ENCODE peak calls at places on chromosomes 11 and 22, in seven cellular contexts. One of them, this sample, is unnamed.

GRCh38 chr11:67456068-67456705 is 1.0 kb downstream of the CABP4 start:
- DNase-seq in HCT116: no peak
- DNase-seq in SK-N-SH: no peak
- DNase-seq in GM12878: no peak
- DNase-seq in HepG2: no peak
- DNase-seq in H1: no peak
- DNase-seq in K562: no peak
- DNase-seq in this sample: no peak

GRCh38 chr11:2511421-2512369 is 66.9 kb downstream of the KCNQ1 start:
- DNase-seq in HCT116: no peak
- DNase-seq in SK-N-SH: peak; percentile 34
- DNase-seq in GM12878: no peak
- DNase-seq in HepG2: no peak
- DNase-seq in H1: no peak
- DNase-seq in K562: peak; percentile 5
- DNase-seq in this sample: no peak

GRCh38 chr22:49734882-49735281 is 92.8 kb downstream of the BRD1 start:
- DNase-seq in HCT116: no peak
- DNase-seq in SK-N-SH: peak; percentile 15
- DNase-seq in GM12878: no peak
- DNase-seq in HepG2: no peak
- DNase-seq in H1: no peak
- DNase-seq in K562: no peak
- DNase-seq in this sample: no peak

GRCh38 chr22:46862418-46863324 is 100.2 kb downstream of the TBC1D22A start:
- DNase-seq in HCT116: no peak
- DNase-seq in SK-N-SH: no peak
- DNase-seq in GM12878: peak; percentile 7
- DNase-seq in HepG2: no peak
- DNase-seq in H1: no peak
- DNase-seq in K562: no peak
- DNase-seq in this sample: no peak

GRCh38 chr22:26174280-26174679 is 5.0 kb downstream of the SEZ6L start:
- DNase-seq in HCT116: no peak
- DNase-seq in SK-N-SH: peak; percentile 42
- DNase-seq in GM12878: no peak
- DNase-seq in HepG2: peak; percentile 23
- DNase-seq in H1: peak; percentile 55
- DNase-seq in K562: no peak
- DNase-seq in this sample: peak; percentile 18

GRCh38 chr22:32631507-32632245 is 157.1 kb downstream of the FBXO7 start:
- DNase-seq in HCT116: no peak
- DNase-seq in SK-N-SH: no peak
- DNase-seq in GM12878: no peak
- DNase-seq in HepG2: no peak
- DNase-seq in H1: no peak
- DNase-seq in K562: no peak
- DNase-seq in this sample: no peak

GRCh38 chr22:41526802-41527799 is 17.2 kb downstream of the POLR3H start:
- DNase-seq in HCT116: no peak
- DNase-seq in SK-N-SH: peak; percentile 64
- DNase-seq in GM12878: no peak
- DNase-seq in HepG2: no peak
- DNase-seq in H1: peak; percentile 90
- DNase-seq in K562: peak; percentile 76
- DNase-seq in this sample: peak; percentile 58

GRCh38 chr11:134984421-134984820 is 572.4 kb upstream of the B3GAT1 start:
- DNase-seq in HCT116: no peak
- DNase-seq in SK-N-SH: no peak
- DNase-seq in GM12878: no peak
- DNase-seq in HepG2: no peak
- DNase-seq in H1: peak; percentile 17
- DNase-seq in K562: no peak
- DNase-seq in this sample: no peak

GRCh38 chr11:115912484-115912945 is 408.3 kb upstream of the CADM1 start:
- DNase-seq in HCT116: no peak
- DNase-seq in SK-N-SH: no peak
- DNase-seq in GM12878: no peak
- DNase-seq in HepG2: no peak
- DNase-seq in H1: no peak
- DNase-seq in K562: no peak
- DNase-seq in this sample: peak; percentile 66

GRCh38 chr22:24421428-24421931 is 5.9 kb upstream of the ADORA2A start:
- DNase-seq in HCT116: peak; percentile 12
- DNase-seq in SK-N-SH: peak; percentile 56
- DNase-seq in GM12878: no peak
- DNase-seq in HepG2: peak; percentile 73
- DNase-seq in H1: peak; percentile 84
- DNase-seq in K562: peak; percentile 44
- DNase-seq in this sample: peak; percentile 34

GRCh38 chr11:35814720-35815305 is 129.0 kb upstream of the LDLRAD3 start:
- DNase-seq in HCT116: no peak
- DNase-seq in SK-N-SH: no peak
- DNase-seq in GM12878: no peak
- DNase-seq in HepG2: no peak
- DNase-seq in H1: no peak
- DNase-seq in K562: no peak
- DNase-seq in this sample: no peak

GRCh38 chr22:24142831-24143230 is 38.5 kb upstream of the SUSD2 start:
- DNase-seq in HCT116: no peak
- DNase-seq in SK-N-SH: no peak
- DNase-seq in GM12878: no peak
- DNase-seq in HepG2: no peak
- DNase-seq in H1: no peak
- DNase-seq in K562: no peak
- DNase-seq in this sample: no peak

GRCh38 chr22:50576070-50576469 is 2.2 kb downstream of the CPT1B start:
- DNase-seq in HCT116: peak; percentile 52
- DNase-seq in SK-N-SH: peak; percentile 64
- DNase-seq in GM12878: no peak
- DNase-seq in HepG2: peak; percentile 81
- DNase-seq in H1: no peak
- DNase-seq in K562: peak; percentile 39
- DNase-seq in this sample: no peak

GRCh38 chr11:55895216-55895615 is 12.1 kb downstream of the TRIM51 start:
- DNase-seq in HCT116: no peak
- DNase-seq in SK-N-SH: peak; percentile 4
- DNase-seq in GM12878: no peak
- DNase-seq in HepG2: no peak
- DNase-seq in H1: peak; percentile 49
- DNase-seq in K562: no peak
- DNase-seq in this sample: no peak

GRCh38 chr22:40817737-40818136 is 1.4 kb downstream of the SLC25A17 start:
- DNase-seq in HCT116: no peak
- DNase-seq in SK-N-SH: no peak
- DNase-seq in GM12878: peak; percentile 25
- DNase-seq in HepG2: no peak
- DNase-seq in H1: no peak
- DNase-seq in K562: no peak
- DNase-seq in this sample: no peak

GRCh38 chr11:76206327-76207081 is at the start of gene WNT11:
- DNase-seq in HCT116: no peak
- DNase-seq in SK-N-SH: peak; percentile 84
- DNase-seq in GM12878: no peak
- DNase-seq in HepG2: no peak
- DNase-seq in H1: peak; percentile 67
- DNase-seq in K562: peak; percentile 88
- DNase-seq in this sample: peak; percentile 72

GRCh38 chr22:42433754-42434153 is 1.6 kb upstream of the NFAM1 start:
- DNase-seq in HCT116: no peak
- DNase-seq in SK-N-SH: no peak
- DNase-seq in GM12878: no peak
- DNase-seq in HepG2: no peak
- DNase-seq in H1: no peak
- DNase-seq in K562: no peak
- DNase-seq in this sample: peak; percentile 22

GRCh38 chr11:60899021-60899936 is 7.1 kb downstream of the PRPF19 start:
- DNase-seq in HCT116: peak; percentile 51
- DNase-seq in SK-N-SH: peak; percentile 69
- DNase-seq in GM12878: no peak
- DNase-seq in HepG2: peak; percentile 56
- DNase-seq in H1: peak; percentile 57
- DNase-seq in K562: peak; percentile 53
- DNase-seq in this sample: peak; percentile 84

GRCh38 chr11:32381149-32381548 is 54.2 kb downstream of the WT1 start:
- DNase-seq in HCT116: no peak
- DNase-seq in SK-N-SH: no peak
- DNase-seq in GM12878: no peak
- DNase-seq in HepG2: no peak
- DNase-seq in H1: no peak
- DNase-seq in K562: no peak
- DNase-seq in this sample: no peak

DNA sequence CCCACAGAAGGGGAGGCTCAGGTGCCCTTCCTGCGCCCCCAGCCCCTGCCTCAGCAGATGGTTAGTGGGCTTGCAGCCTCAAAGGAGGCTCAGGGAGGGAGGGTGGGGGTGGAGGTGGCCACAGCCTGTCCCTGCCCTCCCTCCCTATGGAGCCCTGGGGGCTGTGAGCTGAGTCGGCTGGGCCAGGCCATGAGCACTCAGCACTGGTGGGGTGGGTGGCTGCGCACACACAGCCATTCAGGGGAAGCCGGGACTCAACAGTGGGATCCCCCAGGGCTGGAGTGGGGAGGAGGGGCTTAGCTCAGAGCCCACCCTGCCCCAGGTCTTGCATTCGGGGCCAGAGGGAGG is 50.2 kb downstream of the FLRT1 start:
- DNase-seq in HCT116: no peak
- DNase-seq in SK-N-SH: peak; percentile 75
- DNase-seq in GM12878: no peak
- DNase-seq in HepG2: no peak
- DNase-seq in H1: no peak
- DNase-seq in K562: no peak
- DNase-seq in this sample: no peak
- TF ChIP-seq JUND in HCT116: no peak
- TF ChIP-seq JUND in SK-N-SH: no peak
- TF ChIP-seq JUND in GM12878: no peak
- TF ChIP-seq JUND in HepG2: no peak
- TF ChIP-seq JUND in H1: no peak
- TF ChIP-seq JUND in K562: no peak
- TF ChIP-seq JUND in this sample: no peak

GRCh38 chr22:30542811-30543188 is 3.7 kb downstream of the SEC14L6 start:
- DNase-seq in HCT116: no peak
- DNase-seq in SK-N-SH: no peak
- DNase-seq in GM12878: no peak
- DNase-seq in HepG2: no peak
- DNase-seq in H1: no peak
- DNase-seq in K562: no peak
- DNase-seq in this sample: no peak

GRCh38 chr22:30546616-30547015 is at the start of gene SEC14L6:
- DNase-seq in HCT116: no peak
- DNase-seq in SK-N-SH: no peak
- DNase-seq in GM12878: no peak
- DNase-seq in HepG2: no peak
- DNase-seq in H1: no peak
- DNase-seq in K562: no peak
- DNase-seq in this sample: no peak

GRCh38 chr22:30538280-30538679 is 8.3 kb downstream of the SEC14L6 start:
- DNase-seq in HCT116: no peak
- DNase-seq in SK-N-SH: no peak
- DNase-seq in GM12878: no peak
- DNase-seq in HepG2: no peak
- DNase-seq in H1: no peak
- DNase-seq in K562: no peak
- DNase-seq in this sample: no peak

GRCh38 chr22:30539368-30539767 is 7.2 kb downstream of the SEC14L6 start:
- DNase-seq in HCT116: no peak
- DNase-seq in SK-N-SH: no peak
- DNase-seq in GM12878: no peak
- DNase-seq in HepG2: no peak
- DNase-seq in H1: no peak
- DNase-seq in K562: no peak
- DNase-seq in this sample: no peak

DNA sequence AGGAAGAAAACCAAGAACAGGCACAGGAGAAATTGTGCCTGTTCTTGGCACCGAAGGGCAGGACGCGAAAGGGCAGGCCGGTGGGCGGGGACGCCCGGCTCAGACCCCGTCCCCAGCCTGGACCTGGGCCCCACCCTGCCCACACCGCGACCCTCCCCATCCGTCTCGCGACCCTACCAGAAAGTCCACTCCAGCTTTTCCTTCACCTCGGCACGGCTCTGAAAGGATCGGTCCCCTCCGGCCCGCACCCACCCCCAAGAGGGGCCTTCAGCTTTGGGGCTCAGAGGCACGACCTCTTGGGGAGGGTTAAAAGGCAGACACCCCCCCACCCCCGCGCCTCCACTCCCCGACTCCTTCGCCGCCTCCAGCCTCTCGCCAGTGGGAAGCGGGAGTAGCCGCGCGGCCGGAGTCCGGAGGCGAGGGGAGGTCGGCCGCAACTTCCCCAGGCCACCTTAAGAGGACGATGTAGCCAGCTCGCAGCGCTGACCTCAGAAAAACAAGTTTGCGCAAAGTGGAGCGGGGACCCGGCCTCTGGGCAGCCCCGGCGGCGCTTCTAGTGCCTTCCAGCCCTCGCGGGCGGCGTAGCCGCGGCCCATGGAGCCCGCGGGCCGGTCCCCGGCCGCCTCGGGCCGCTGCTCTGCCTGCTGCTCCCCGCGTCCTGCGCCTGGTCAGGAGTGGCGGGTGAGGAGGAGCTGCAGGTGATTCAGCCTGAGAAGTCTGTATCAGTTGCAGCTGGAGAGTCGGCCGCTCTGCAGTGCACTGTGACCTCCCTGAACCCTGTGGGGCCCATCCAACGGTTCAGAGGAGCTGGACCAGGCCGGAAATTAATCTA is 4.3 kb downstream of the SEC14L6 start:
- DNase-seq in HCT116: no peak
- DNase-seq in SK-N-SH: no peak
- DNase-seq in GM12878: no peak
- DNase-seq in HepG2: no peak
- DNase-seq in H1: peak; percentile 79
- DNase-seq in K562: peak; percentile 32
- DNase-seq in this sample: no peak
- TF ChIP-seq JUND in HCT116: no peak
- TF ChIP-seq JUND in SK-N-SH: no peak
- TF ChIP-seq JUND in GM12878: no peak
- TF ChIP-seq JUND in HepG2: no peak
- TF ChIP-seq JUND in H1: no peak
- TF ChIP-seq JUND in K562: no peak
- TF ChIP-seq JUND in this sample: no peak

DNA sequence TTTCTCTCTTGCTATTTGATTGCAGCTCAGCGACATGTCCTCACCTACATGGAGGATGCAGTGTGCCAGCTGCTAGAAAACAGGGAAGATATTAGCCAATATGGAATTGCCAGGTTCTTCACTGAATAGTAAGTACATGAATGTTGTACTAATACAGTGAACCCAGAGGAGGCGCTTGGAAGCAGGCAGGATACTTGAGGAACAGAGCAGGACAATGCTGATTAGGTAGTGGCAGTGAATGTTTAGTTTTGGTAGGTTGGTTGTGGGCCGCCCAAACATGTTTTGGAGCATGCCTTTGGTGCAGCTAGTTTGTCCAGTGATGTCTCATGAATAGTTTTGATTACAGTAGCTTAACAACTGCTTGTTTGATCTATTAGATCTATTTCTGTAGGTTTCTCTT is 50.6 kb downstream of the CSTPP1 start:
- DNase-seq in HCT116: no peak
- DNase-seq in SK-N-SH: no peak
- DNase-seq in GM12878: no peak
- DNase-seq in HepG2: no peak
- DNase-seq in H1: no peak
- DNase-seq in K562: no peak
- DNase-seq in this sample: no peak
- TF ChIP-seq JUND in HCT116: no peak
- TF ChIP-seq JUND in SK-N-SH: no peak
- TF ChIP-seq JUND in GM12878: no peak
- TF ChIP-seq JUND in HepG2: no peak
- TF ChIP-seq JUND in H1: no peak
- TF ChIP-seq JUND in K562: no peak
- TF ChIP-seq JUND in this sample: no peak

GRCh38 chr11:117097567-117098268 is 510 bp downstream of the SIK3 start:
- DNase-seq in HCT116: no peak
- DNase-seq in SK-N-SH: peak; percentile 82
- DNase-seq in GM12878: no peak
- DNase-seq in HepG2: no peak
- DNase-seq in H1: peak; percentile 74
- DNase-seq in K562: peak; percentile 72
- DNase-seq in this sample: no peak
- TF ChIP-seq JUND in HCT116: no peak
- TF ChIP-seq JUND in SK-N-SH: no peak
- TF ChIP-seq JUND in GM12878: no peak
- TF ChIP-seq JUND in HepG2: no peak
- TF ChIP-seq JUND in H1: no peak
- TF ChIP-seq JUND in K562: no peak
- TF ChIP-seq JUND in this sample: no peak